ENCODE peak calls at places on chromosome 7, in four cellular contexts. X, Y, W and A are unnamed samples.

GRCh38 chr7:64879800-64880199 is 23.3 kb upstream of the ZNF273 start:
- DNase-seq in X (no peak), Y (no peak), W (no peak), A (no peak)

GRCh38 chr7:15813448-15813847 is 127.0 kb upstream of the MEOX2 start:
- DNase-seq in X (no peak), Y (no peak), W (no peak), A (no peak)

GRCh38 chr7:151342102-151342646 is 562 bp downstream of the NUB1 start:
- DNase-seq in X (no peak), Y (no peak), W (no peak), A (no peak)

GRCh38 chr7:148912758-148913541 is 28.9 kb upstream of the EZH2 start:
- DNase-seq in X (peak; percentile 27), Y (no peak), W (no peak), A (no peak)

GRCh38 chr7:27727058-27727457 is 12.9 kb upstream of the TAX1BP1 start:
- DNase-seq in X (no peak), Y (no peak), W (no peak), A (no peak)

GRCh38 chr7:82091126-82091682 is 321.4 kb upstream of the HGF start:
- DNase-seq in X (no peak), Y (no peak), W (no peak), A (no peak)

GRCh38 chr7:40356871-40357676 is 222.3 kb downstream of the SUGCT start:
- DNase-seq in X (no peak), Y (no peak), W (no peak), A (no peak)

GRCh38 chr7:38451840-38452239 is 178.4 kb upstream of the TARP start:
- DNase-seq in X (peak; percentile 10), Y (no peak), W (no peak), A (peak; percentile 33)

GRCh38 chr7:108360058-108360800 is 96.0 kb downstream of the NRCAM start:
- DNase-seq in X (no peak), Y (no peak), W (no peak), A (no peak)

GRCh38 chr7:148715027-148715426 is 16.3 kb downstream of the CUL1 start:
- DNase-seq in X (no peak), Y (no peak), W (no peak), A (no peak)

GRCh38 chr7:88224596-88225275 is 4.9 kb upstream of the SRI start:
- DNase-seq in X (no peak), Y (no peak), W (no peak), A (no peak)

GRCh38 chr7:43053968-43054367 is 58.5 kb upstream of the HECW1 start:
- DNase-seq in X (no peak), Y (no peak), W (no peak), A (no peak)

GRCh38 chr7:2956076-2956475 is 87.6 kb downstream of the CARD11 start:
- DNase-seq in X (no peak), Y (no peak), W (no peak), A (no peak)

GRCh38 chr7:158047386-158048059 is 540.1 kb downstream of the PTPRN2 start:
- DNase-seq in X (no peak), Y (no peak), W (no peak), A (no peak)

GRCh38 chr7:105245398-105246099 is 143.2 kb downstream of the SRPK2 start:
- DNase-seq in X (no peak), Y (no peak), W (no peak), A (no peak)

GRCh38 chr7:46613116-46613515 is 692.0 kb upstream of the IGFBP3 start:
- DNase-seq in X (no peak), Y (no peak), W (no peak), A (no peak)

GRCh38 chr7:7795736-7796135 is 77.3 kb upstream of the RPA3 start:
- DNase-seq in X (peak; percentile 23), Y (no peak), W (no peak), A (no peak)

GRCh38 chr7:27747969-27748368 is 8.0 kb downstream of the TAX1BP1 start:
- DNase-seq in X (no peak), Y (no peak), W (no peak), A (no peak)

GRCh38 chr7:99788554-99788953 is 4.6 kb upstream of the CYP3A4 start:
- DNase-seq in X (no peak), Y (no peak), W (no peak), A (no peak)

GRCh38 chr7:134736381-134736780 is 43.1 kb upstream of the CALD1 start:
- DNase-seq in X (no peak), Y (no peak), W (no peak), A (no peak)

GRCh38 chr7:154789404-154789803 is 213.5 kb downstream of the PAXIP1 start:
- DNase-seq in X (peak; percentile 8), Y (no peak), W (no peak), A (peak; percentile 50)
- TF ChIP-seq JUND in X (no peak), Y (no peak), W (no peak), A (no peak)

GRCh38 chr7:79182283-79182682 is 271.2 kb downstream of the MAGI2 start:
- DNase-seq in X (no peak), Y (no peak), W (no peak), A (no peak)

GRCh38 chr7:79175390-79175789 is 278.1 kb downstream of the MAGI2 start:
- DNase-seq in X (no peak), Y (no peak), W (no peak), A (no peak)

GRCh38 chr7:79180533-79180932 is 272.9 kb downstream of the MAGI2 start:
- DNase-seq in X (no peak), Y (no peak), W (no peak), A (no peak)

GRCh38 chr7:79176859-79177477 is 276.5 kb downstream of the MAGI2 start:
- DNase-seq in X (peak; percentile 24), Y (no peak), W (no peak), A (peak; percentile 76)
- TF ChIP-seq JUND in X (no peak), Y (no peak), W (no peak), A (no peak)

GRCh38 chr7:132641238-132641637 is 65.0 kb upstream of the PLXNA4 start:
- DNase-seq in X (no peak), Y (no peak), W (no peak), A (no peak)

GRCh38 chr7:132646064-132646463 is 69.8 kb upstream of the PLXNA4 start:
- DNase-seq in X (no peak), Y (no peak), W (no peak), A (no peak)

GRCh38 chr7:132647311-132647710 is 71.0 kb upstream of the PLXNA4 start:
- DNase-seq in X (no peak), Y (no peak), W (no peak), A (no peak)

GRCh38 chr7:132639983-132640382 is 63.7 kb upstream of the PLXNA4 start:
- DNase-seq in X (no peak), Y (no peak), W (no peak), A (no peak)

DNA sequence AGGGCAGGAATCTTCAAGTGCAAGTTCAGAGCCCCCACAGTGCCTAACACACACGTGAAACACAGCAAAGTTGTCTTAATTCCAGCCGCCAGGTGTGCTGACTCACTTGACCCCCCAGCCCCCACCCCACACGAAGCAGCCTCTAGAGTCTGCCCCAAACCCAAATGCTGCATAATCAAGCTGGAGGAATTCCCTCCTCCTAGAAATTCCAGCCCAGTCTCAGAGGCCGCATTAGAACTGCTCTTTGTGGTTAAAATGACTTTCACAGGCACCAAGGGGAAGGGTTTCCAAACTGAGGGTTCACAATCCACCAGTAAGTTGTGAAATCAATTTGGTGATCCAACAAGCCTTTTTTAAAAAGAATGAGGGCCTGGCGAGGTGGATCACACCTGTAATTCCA is 67.0 kb upstream of the PLXNA4 start:
- DNase-seq in X (no peak), Y (no peak), W (no peak), A (no peak)
- TF ChIP-seq JUND in X (no peak), Y (peak; percentile 78), W (no peak), A (no peak)

GRCh38 chr7:24729365-24730017 is 27.8 kb downstream of the GSDME start:
- DNase-seq in X (no peak), Y (no peak), W (no peak), A (no peak)

GRCh38 chr7:24732646-24733413 is 24.4 kb downstream of the GSDME start:
- DNase-seq in X (no peak), Y (no peak), W (no peak), A (no peak)

GRCh38 chr7:24733414-24734060 is 23.7 kb downstream of the GSDME start:
- DNase-seq in X (no peak), Y (no peak), W (no peak), A (no peak)

GRCh38 chr7:24730018-24730369 is 27.3 kb downstream of the GSDME start:
- DNase-seq in X (no peak), Y (no peak), W (no peak), A (no peak)

DNA sequence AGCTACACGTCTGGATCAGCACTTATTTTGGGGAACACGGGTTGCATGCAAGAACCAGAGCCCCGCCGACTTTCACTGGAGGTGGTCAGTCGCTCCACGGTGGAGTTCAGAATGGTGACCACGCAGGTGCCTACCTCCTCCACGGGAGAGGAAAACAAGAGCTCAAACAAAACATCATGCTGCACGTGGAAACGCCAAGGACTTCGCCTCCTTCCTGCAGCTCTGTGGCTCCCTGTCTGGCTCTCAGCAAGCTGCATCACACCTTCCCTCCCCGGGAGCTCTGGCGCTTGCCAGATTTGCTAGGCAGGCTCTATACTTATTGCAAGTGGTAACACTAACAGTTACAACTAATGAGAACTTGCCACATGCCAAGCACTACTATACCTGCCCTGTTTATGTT is 26.0 kb downstream of the GSDME start:
- DNase-seq in X (no peak), Y (no peak), W (no peak), A (no peak)
- TF ChIP-seq JUND in X (no peak), Y (no peak), W (no peak), A (no peak)

GRCh38 chr7:76357379-76358052 is 1.3 kb downstream of the YWHAG start:
- DNase-seq in X (no peak), Y (no peak), W (no peak), A (no peak)

GRCh38 chr7:76358053-76358477 is 726 bp downstream of the YWHAG start:
- DNase-seq in X (no peak), Y (no peak), W (no peak), A (no peak)

GRCh38 chr7:76354981-76355730 is 3.6 kb downstream of the YWHAG start:
- DNase-seq in X (no peak), Y (no peak), W (no peak), A (no peak)

GRCh38 chr7:76356115-76356514 is 2.7 kb downstream of the YWHAG start:
- DNase-seq in X (no peak), Y (no peak), W (no peak), A (no peak)

GRCh38 chr7:76356823-76357222 is 2.0 kb downstream of the YWHAG start:
- DNase-seq in X (no peak), Y (no peak), W (no peak), A (no peak)
- TF ChIP-seq JUND in X (no peak), Y (no peak), W (no peak), A (no peak)

GRCh38 chr7:30799206-30799975 is 28.2 kb downstream of the MINDY4 start:
- DNase-seq in X (no peak), Y (no peak), W (no peak), A (no peak)
- TF ChIP-seq JUND in X (no peak), Y (no peak), W (no peak), A (no peak)

GRCh38 chr7:1844956-1845390 is 174.9 kb downstream of the ELFN1 start:
- DNase-seq in X (no peak), Y (no peak), W (no peak), A (no peak)

GRCh38 chr7:1845536-1846311 is 175.6 kb downstream of the ELFN1 start:
- DNase-seq in X (no peak), Y (no peak), W (no peak), A (no peak)

GRCh38 chr7:1848013-1848640 is 178.1 kb downstream of the ELFN1 start:
- DNase-seq in X (no peak), Y (no peak), W (no peak), A (no peak)

GRCh38 chr7:1847260-1848001 is 177.4 kb downstream of the ELFN1 start:
- DNase-seq in X (no peak), Y (no peak), W (no peak), A (no peak)

GRCh38 chr7:1846331-1847065 is 176.4 kb downstream of the ELFN1 start:
- DNase-seq in X (no peak), Y (no peak), W (no peak), A (no peak)
- TF ChIP-seq JUND in X (no peak), Y (no peak), W (no peak), A (no peak)